ENCODE peak calls at places on chromosomes 2 and 18, in six cellular contexts. A, M, I, G, F and D are unnamed samples.

GRCh38 chr2:106191511-106192016 is 2.5 kb downstream of the UXS1 start:
- DNase-seq in A (no peak), M (no peak), I (no peak), G (no peak), F (no peak), D (no peak)

GRCh38 chr2:106117882-106118684 is 76.0 kb downstream of the UXS1 start:
- DNase-seq in A (peak), M (no peak), I (no peak), G (no peak), F (no peak), D (no peak)

GRCh38 chr18:78538669-78539440 is 440.8 kb upstream of the SALL3 start:
- DNase-seq in A (no peak), M (no peak), I (no peak), G (no peak), F (no peak), D (no peak)

GRCh38 chr2:83103602-83104001 is 1355.5 kb downstream of the SUCLG1 start:
- DNase-seq in A (no peak), M (no peak), I (peak), G (no peak), F (no peak), D (no peak)

GRCh38 chr18:63157293-63158011 is 162.1 kb downstream of the BCL2 start:
- DNase-seq in A (no peak), M (no peak), I (no peak), G (no peak), F (no peak), D (no peak)

GRCh38 chr2:128524183-128524582 is 205.5 kb upstream of the HS6ST1 start:
- DNase-seq in A (no peak), M (no peak), I (no peak), G (no peak), F (no peak), D (no peak)

GRCh38 chr2:133598769-133599168 is 30.5 kb upstream of the NCKAP5 start:
- DNase-seq in A (no peak), M (no peak), I (no peak), G (no peak), F (no peak), D (no peak)

GRCh38 chr18:78799382-78800089 is 180.1 kb upstream of the SALL3 start:
- DNase-seq in A (no peak), M (no peak), I (no peak), G (no peak), F (no peak), D (no peak)

GRCh38 chr2:191566347-191566746 is 111.6 kb upstream of the NABP1 start:
- DNase-seq in A (peak), M (no peak), I (peak), G (peak), F (peak), D (peak)

GRCh38 chr18:36411745-36412168 is 114.2 kb downstream of the FHOD3 start:
- DNase-seq in A (peak), M (no peak), I (no peak), G (no peak), F (no peak), D (no peak)

GRCh38 chr2:37323770-37324535 is 680 bp downstream of the PRKD3 start:
- DNase-seq in A (peak), M (no peak), I (peak), G (no peak), F (no peak), D (peak)

GRCh38 chr2:2582998-2583545 is 252.0 kb upstream of the MYT1L start:
- DNase-seq in A (no peak), M (no peak), I (no peak), G (no peak), F (no peak), D (no peak)

GRCh38 chr2:152674334-152674733 is 42.9 kb downstream of the PRPF40A start:
- DNase-seq in A (no peak), M (no peak), I (no peak), G (no peak), F (no peak), D (no peak)

GRCh38 chr2:238561230-238561629 is 134.5 kb downstream of the ASB1 start:
- DNase-seq in A (no peak), M (no peak), I (peak), G (no peak), F (peak), D (no peak)

GRCh38 chr2:217092710-217093379 is 233.0 kb upstream of the TNP1 start:
- DNase-seq in A (no peak), M (no peak), I (no peak), G (no peak), F (no peak), D (no peak)

GRCh38 chr2:232522014-232522854 is 2.0 kb downstream of the PRSS56 start:
- DNase-seq in A (peak), M (no peak), I (peak), G (peak), F (peak), D (peak)

GRCh38 chr2:1590611-1591460 is 153.5 kb downstream of the PXDN start:
- DNase-seq in A (no peak), M (no peak), I (no peak), G (no peak), F (no peak), D (no peak)

GRCh38 chr18:35242426-35242825 is 1.6 kb downstream of the ZNF397 start:
- DNase-seq in A (no peak), M (no peak), I (no peak), G (no peak), F (no peak), D (no peak)

GRCh38 chr2:99680946-99681345 is 191.1 kb upstream of the REV1 start:
- DNase-seq in A (no peak), M (no peak), I (no peak), G (no peak), F (no peak), D (no peak)

GRCh38 chr2:162343824-162344616 is at the start of gene GCA:
- DNase-seq in A (peak), M (peak), I (peak), G (peak), F (peak), D (peak)

GRCh38 chr2:219178377-219179175 is 501 bp downstream of the RETREG2 start:
- DNase-seq in A (peak), M (peak), I (peak), G (peak), F (peak), D (no peak)

GRCh38 chr2:58921676-58922075 is 680.6 kb upstream of the FANCL start:
- DNase-seq in A (no peak), M (no peak), I (no peak), G (no peak), F (no peak), D (no peak)

GRCh38 chr2:150182564-150183249 is 304.8 kb downstream of the RND3 start:
- DNase-seq in A (no peak), M (no peak), I (no peak), G (no peak), F (no peak), D (no peak)

GRCh38 chr2:29479566-29479965 is 364.4 kb downstream of the CLIP4 start:
- DNase-seq in A (no peak), M (no peak), I (no peak), G (no peak), F (no peak), D (no peak)

GRCh38 chr2:46386763-46387162 is 89.6 kb downstream of the EPAS1 start:
- DNase-seq in A (no peak), M (no peak), I (no peak), G (no peak), F (no peak), D (no peak)

GRCh38 chr18:74945774-74946545 is 263.0 kb downstream of the PTGR3 start:
- DNase-seq in A (no peak), M (no peak), I (no peak), G (no peak), F (no peak), D (no peak)

GRCh38 chr18:28359177-28359576 is 182.2 kb upstream of the CDH2 start:
- DNase-seq in A (no peak), M (no peak), I (no peak), G (no peak), F (no peak), D (no peak)

GRCh38 chr18:70384181-70384790 is 95.4 kb downstream of the SOCS6 start:
- DNase-seq in A (peak), M (no peak), I (peak), G (no peak), F (peak), D (no peak)

GRCh38 chr18:7817596-7817995 is 250.5 kb downstream of the PTPRM start:
- DNase-seq in A (no peak), M (no peak), I (no peak), G (no peak), F (no peak), D (no peak)

GRCh38 chr2:28445448-28446258 is 50.2 kb upstream of the PLB1 start:
- DNase-seq in A (no peak), M (peak), I (peak), G (no peak), F (peak), D (no peak)

GRCh38 chr2:218259099-218259921 is 1.5 kb upstream of the GPBAR1 start:
- DNase-seq in A (no peak), M (peak), I (no peak), G (no peak), F (no peak), D (no peak)

GRCh38 chr2:84534225-84534624 is 17.9 kb downstream of the DNAH6 start:
- DNase-seq in A (no peak), M (no peak), I (no peak), G (no peak), F (no peak), D (no peak)

GRCh38 chr18:78402966-78403365 is 576.7 kb upstream of the SALL3 start:
- DNase-seq in A (no peak), M (no peak), I (no peak), G (no peak), F (no peak), D (no peak)

GRCh38 chr2:232333361-232334135 is 45.0 kb upstream of the ALPP start:
- DNase-seq in A (peak), M (peak), I (peak), G (no peak), F (peak), D (peak)

GRCh38 chr18:52903858-52904257 is 563.9 kb downstream of the DCC start:
- DNase-seq in A (no peak), M (no peak), I (peak), G (no peak), F (peak), D (peak)

GRCh38 chr18:5309888-5310470 is 14.5 kb upstream of the ZBTB14 start:
- DNase-seq in A (no peak), M (no peak), I (no peak), G (no peak), F (no peak), D (no peak)

GRCh38 chr2:172836386-172837200 is 100.9 kb downstream of the RAPGEF4 start:
- DNase-seq in A (peak), M (no peak), I (peak), G (no peak), F (peak), D (no peak)

GRCh38 chr2:2325538-2325937 is 5.5 kb downstream of the MYT1L start:
- DNase-seq in A (no peak), M (no peak), I (no peak), G (no peak), F (no peak), D (no peak)

GRCh38 chr2:2775018-2775417 is 443.9 kb upstream of the MYT1L start:
- DNase-seq in A (no peak), M (no peak), I (peak), G (no peak), F (no peak), D (no peak)

DNA sequence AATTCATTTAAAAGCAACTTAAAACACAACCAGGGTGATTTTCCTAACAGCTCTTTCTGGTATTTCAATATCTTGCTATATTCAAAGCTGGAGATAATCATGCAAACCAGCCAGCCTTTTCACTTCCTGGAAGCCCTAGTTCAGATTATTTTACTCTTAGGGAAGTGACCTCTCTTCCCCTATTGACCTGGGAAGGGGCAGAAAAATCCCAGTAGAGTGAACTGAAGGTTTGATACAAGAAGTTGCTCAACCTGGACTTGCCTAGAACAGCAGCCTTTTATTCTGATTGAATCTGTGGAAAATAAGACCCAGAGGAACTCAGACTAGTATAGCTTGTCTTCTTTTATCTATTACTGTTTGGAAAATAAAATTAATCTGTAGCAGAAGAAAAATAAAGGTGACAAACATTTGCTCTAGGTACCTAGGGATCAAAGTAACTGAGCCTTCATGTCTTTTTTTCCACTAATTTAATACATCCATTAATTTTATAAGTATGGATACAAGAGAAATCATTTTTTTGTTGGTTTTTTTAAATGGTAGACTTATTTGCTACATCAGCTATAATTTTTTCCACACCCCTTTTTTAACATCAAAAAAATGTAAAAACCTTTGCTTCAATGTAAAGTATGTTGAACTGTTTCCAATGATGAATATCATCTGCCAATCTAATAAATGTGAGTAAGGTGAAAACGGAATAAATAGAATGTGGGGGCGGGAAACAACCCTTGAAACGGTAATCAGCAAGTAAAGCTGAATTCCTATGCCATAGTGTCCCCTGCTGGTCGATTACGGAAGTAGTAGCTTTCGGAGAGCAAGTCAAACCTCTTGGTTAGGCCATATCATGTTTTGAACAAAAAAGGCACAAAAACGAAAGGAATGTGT is 629.9 kb downstream of the NRXN1 start:
- DNase-seq in A (peak), M (peak), I (peak), G (no peak), F (peak), D (peak)
- TF ChIP-seq CTCF in A (peak), M (peak), I (peak), G (no peak), F (peak), D (peak)

DNA sequence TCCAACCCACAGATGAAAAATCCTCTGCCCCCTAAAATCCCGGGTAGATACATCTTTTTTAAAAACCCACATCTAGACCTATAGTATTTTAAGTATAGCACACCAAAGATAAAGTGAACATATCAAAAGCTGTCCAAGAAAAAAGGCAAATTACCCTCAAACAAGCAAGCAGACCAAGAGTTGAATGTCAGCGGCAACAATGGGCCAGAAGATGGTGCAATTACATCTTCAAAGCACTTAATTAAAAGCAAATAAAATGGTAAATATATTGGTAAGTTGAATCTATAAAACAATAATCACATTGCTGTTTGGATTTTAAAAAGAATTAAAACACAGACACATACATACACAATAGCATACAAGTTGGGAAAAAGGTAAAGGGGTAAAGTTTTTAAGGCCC is 98.5 kb downstream of the MYOM1 start:
- DNase-seq in A (no peak), M (no peak), I (no peak), G (no peak), F (no peak), D (no peak)
- TF ChIP-seq CTCF in A (no peak), M (no peak), I (no peak), G (no peak), F (no peak), D (no peak)

DNA sequence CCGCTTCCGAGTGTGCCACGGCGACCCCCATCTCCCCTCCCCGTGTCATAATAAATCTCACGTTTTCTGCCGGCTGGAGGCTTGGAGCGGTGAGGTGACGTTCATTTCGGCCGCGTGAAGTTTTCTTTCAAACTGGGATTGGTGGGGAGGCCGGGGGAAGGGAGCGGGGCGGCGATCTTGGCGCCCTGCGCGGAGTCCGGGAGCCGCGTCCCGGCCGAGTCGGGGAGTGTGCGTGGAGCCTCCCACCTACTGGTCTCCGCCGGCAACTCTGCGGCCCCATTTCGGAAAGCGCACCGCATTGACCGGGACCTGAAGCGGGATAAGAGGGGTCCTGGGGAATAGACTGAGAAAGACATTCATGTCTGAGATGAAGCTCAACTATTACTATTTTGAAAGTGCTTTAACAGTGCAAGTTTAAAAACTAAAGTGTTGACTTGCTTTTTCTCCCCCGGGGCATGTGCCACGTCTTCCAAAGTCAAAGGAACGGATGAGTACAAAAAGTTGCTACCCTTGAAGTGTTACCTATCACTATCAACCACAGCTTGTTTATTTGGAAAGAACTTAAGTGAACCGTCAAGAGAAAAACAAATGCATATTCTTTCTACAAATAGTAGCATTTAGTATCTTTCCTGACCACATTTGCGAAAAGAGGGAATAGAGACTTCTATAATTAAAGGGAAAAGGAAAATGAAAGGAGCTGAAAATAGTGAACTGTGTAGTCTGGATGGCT is 818 bp upstream of the IKZF2 start:
- DNase-seq in A (peak), M (peak), I (peak), G (peak), F (peak), D (peak)
- TF ChIP-seq CTCF in A (no peak), M (peak), I (peak), G (no peak), F (no peak), D (peak)

GRCh38 chr2:170715062-170715931 is at the start of gene SP5:
- DNase-seq in A (peak), M (no peak), I (peak), G (no peak), F (peak), D (peak)

GRCh38 chr2:170716851-170717598 is 1.9 kb downstream of the SP5 start:
- DNase-seq in A (no peak), M (no peak), I (peak), G (no peak), F (peak), D (peak)

GRCh38 chr2:170717599-170717963 is 2.4 kb downstream of the SP5 start:
- DNase-seq in A (no peak), M (no peak), I (no peak), G (no peak), F (no peak), D (no peak)

GRCh38 chr2:170714156-170715061 is 728 bp upstream of the SP5 start:
- DNase-seq in A (peak), M (no peak), I (peak), G (no peak), F (peak), D (peak)

DNA sequence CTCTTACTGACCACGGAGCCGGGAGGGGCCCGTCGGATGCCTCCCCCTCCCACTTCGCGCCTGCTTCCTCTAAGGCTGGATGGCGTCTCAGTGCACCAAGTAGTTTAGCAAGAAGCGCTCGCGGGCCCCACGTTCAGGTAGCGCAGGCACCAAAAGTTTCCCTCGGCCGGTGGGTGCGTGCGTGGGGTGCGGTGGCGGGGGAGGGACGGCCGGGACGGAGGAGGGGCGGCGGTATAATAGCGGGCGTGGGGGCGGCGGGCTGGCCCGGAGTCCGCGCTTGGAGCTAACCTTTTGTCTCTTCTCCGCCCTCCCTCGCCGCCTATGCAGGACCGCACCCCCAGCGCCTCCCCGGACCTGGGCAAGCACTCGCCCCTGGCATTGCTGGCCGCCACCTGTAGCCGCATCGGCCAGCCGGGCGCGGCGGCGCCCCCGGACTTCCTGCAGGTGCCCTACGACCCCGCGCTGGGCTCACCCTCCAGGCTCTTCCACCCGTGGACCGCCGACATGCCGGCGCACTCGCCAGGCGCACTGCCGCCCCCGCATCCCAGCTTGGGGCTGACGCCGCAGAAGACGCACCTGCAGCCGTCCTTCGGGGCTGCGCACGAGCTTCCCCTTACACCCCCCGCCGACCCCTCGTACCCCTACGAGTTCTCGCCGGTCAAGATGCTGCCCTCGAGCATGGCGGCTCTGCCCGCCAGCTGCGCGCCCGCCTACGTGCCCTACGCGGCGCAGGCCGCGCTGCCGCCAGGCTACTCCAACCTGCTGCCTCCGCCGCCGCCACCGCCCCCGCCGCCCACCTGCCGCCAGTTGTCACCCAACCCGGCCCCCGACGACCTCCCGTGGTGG is 1.0 kb downstream of the SP5 start:
- DNase-seq in A (no peak), M (no peak), I (peak), G (no peak), F (no peak), D (no peak)
- TF ChIP-seq CTCF in A (no peak), M (no peak), I (no peak), G (no peak), F (no peak), D (no peak)

DNA sequence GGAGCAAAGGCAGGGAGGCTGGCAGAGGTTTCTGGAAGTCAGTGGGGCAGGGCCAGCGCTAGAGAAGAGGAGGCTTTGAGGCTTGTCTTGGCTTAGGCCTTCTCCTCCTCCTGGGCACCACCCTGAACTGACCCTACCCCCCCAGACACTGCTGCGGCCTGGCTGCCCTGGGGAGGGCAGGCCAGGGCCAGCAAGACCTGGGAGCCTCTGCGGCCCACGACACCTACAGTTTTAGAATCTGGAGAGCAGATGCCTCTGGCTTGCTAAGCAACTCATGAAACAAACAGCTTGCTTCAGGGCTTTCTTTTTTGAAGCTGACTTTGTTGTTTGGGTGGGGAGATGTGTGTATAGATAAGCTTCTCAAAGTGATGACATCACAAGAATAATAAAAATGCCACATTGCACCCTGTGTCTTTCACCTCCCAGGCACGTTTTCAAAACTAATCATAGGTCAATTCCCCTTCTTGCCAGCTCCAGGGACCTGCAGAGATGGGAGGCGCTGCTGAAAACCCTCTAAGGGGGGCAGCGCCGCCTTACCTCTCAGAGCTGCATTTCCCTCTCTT is 46.2 kb upstream of the SMAD7 start:
- DNase-seq in A (peak), M (no peak), I (no peak), G (no peak), F (peak), D (no peak)
- TF ChIP-seq CTCF in A (no peak), M (no peak), I (no peak), G (no peak), F (no peak), D (no peak)